ENCODE peak calls at places on chromosomes 11 and 22, in eight cellular contexts. D is pancreas, M is HL-60, H is Calu3, K is PC-9, N is PC-3, J is esophagus squamous epithelium, A is fibroblast of lung. R is an unnamed sample.

GRCh38 chr11:10381730-10382129 is 73.3 kb upstream of the AMPD3 start:
- DNase-seq in H (no peak), K (no peak), M (no peak), D (no peak), J (no peak), N (no peak), A (no peak), R (peak; percentile 95)

GRCh38 chr22:48081281-48081680 is 1318.8 kb downstream of the TBC1D22A start:
- DNase-seq in M (no peak), D (no peak), J (no peak), N (no peak), H (no peak), K (no peak), A (no peak), R (no peak)

GRCh38 chr11:17719940-17720795 is 797 bp downstream of the MYOD1 start:
- DNase-seq in N (no peak), A (no peak), K (no peak), H (no peak), M (peak; percentile 16), D (no peak), J (no peak), R (no peak)

GRCh38 chr11:104256525-104256924 is 92.6 kb upstream of the PDGFD start:
- DNase-seq in M (no peak), D (no peak), N (peak; percentile 42), K (no peak), H (no peak), A (peak; percentile 48), J (no peak), R (no peak)

GRCh38 chr22:50445071-50445879 is 29.6 kb downstream of the SBF1 start:
- DNase-seq in A (no peak), K (no peak), N (no peak), H (no peak), M (no peak), D (no peak), J (no peak), R (no peak)

GRCh38 chr11:122817121-122817520 is 21.2 kb upstream of the CRTAM start:
- DNase-seq in J (no peak), K (peak; percentile 93), M (no peak), D (peak; percentile 4), N (peak; percentile 98), A (peak; percentile 38), H (peak; percentile 46), R (no peak)

GRCh38 chr11:112229159-112229558 is 2.9 kb downstream of the PTS start:
- DNase-seq in N (no peak), J (no peak), H (no peak), D (no peak), A (no peak), K (no peak), M (no peak), R (no peak)

GRCh38 chr11:9341638-9342137 is 27.3 kb upstream of the TMEM41B start:
- DNase-seq in K (peak; percentile 46), M (no peak), A (no peak), J (no peak), H (no peak), N (no peak), D (no peak), R (no peak)

GRCh38 chr22:25656724-25657123 is 85.3 kb upstream of the MYO18B start:
- DNase-seq in A (no peak), J (no peak), M (no peak), H (no peak), D (no peak), K (no peak), N (no peak), R (no peak)

GRCh38 chr11:17258670-17259069 is 17.9 kb upstream of the NUCB2 start:
- DNase-seq in H (no peak), A (no peak), J (no peak), M (no peak), K (no peak), N (no peak), D (no peak), R (no peak)

GRCh38 chr22:40182231-40182835 is 4.6 kb downstream of the TNRC6B start:
- DNase-seq in M (no peak), J (no peak), K (no peak), D (no peak), N (no peak), H (no peak), A (no peak), R (peak; percentile 57)

GRCh38 chr11:3906166-3906565 is 50.7 kb downstream of the STIM1 start:
- DNase-seq in A (no peak), K (peak; percentile 53), D (no peak), N (peak; percentile 50), M (no peak), J (no peak), H (no peak), R (no peak)

GRCh38 chr11:18608373-18608772 is 8.8 kb downstream of the MISFA start:
- DNase-seq in A (peak; percentile 13), J (no peak), M (no peak), H (no peak), K (no peak), N (no peak), D (no peak), R (no peak)

GRCh38 chr22:37401861-37402506 is 25.3 kb downstream of the ELFN2 start:
- DNase-seq in M (no peak), N (no peak), J (no peak), K (no peak), H (no peak), D (no peak), A (no peak), R (no peak)

GRCh38 chr11:44877908-44878459 is 72.7 kb downstream of the TP53I11 start:
- DNase-seq in A (no peak), D (no peak), H (no peak), N (no peak), J (no peak), M (no peak), K (no peak), R (no peak)

GRCh38 chr11:46332093-46332567 is 15.1 kb upstream of the DGKZ start:
- DNase-seq in N (no peak), J (no peak), M (no peak), H (no peak), A (no peak), K (no peak), D (no peak), R (no peak)

GRCh38 chr22:45397806-45398205 is 15.6 kb downstream of the SMC1B start:
- DNase-seq in J (no peak), H (no peak), N (peak; percentile 5), A (no peak), D (no peak), M (no peak), K (no peak), R (no peak)
- TF ChIP-seq CTCF in J (peak; percentile 10), H (no peak), N (peak; percentile 27), A (no peak), D (no peak), M (no peak), K (no peak), R (no peak)

DNA sequence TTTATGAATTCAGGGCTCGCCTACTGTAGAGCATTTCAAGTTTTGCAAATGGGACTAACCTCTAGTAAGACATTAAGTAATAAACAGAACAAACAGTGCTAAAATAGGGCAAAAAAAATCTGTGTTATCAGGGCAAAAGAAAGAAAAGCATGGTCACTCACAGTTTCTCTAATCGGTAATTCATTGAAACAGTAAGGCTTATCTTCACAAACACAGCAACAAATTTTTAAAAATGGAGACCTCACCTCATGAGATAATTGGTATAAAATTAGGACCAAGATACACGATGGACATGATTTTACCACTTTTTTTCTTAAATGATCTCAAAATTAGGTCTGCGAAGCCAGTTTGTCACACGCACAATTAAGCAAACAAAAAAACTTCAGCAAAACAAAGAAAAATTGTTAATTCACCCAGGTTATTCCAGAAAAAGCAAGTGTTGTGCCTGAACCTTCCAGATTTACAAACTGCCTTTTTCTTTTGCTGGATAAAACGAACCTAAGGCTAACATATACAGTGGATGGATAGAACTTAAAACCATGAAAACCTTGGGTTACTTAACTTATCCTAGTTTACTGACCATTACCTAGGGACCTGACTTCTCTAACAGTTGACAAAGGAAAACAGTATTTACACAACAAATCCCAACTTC is 1.4 kb downstream of the TMEM123 start:
- DNase-seq in J (no peak), A (no peak), N (no peak), D (no peak), M (no peak), H (no peak), K (no peak), R (no peak)
- TF ChIP-seq CTCF in J (no peak), A (no peak), N (no peak), D (no peak), M (no peak), H (no peak), K (no peak), R (no peak)

GRCh38 chr11:71425409-71425808 is 22.8 kb downstream of the DHCR7 start:
- DNase-seq in A (no peak), D (no peak), H (no peak), M (no peak), N (peak; percentile 53), J (no peak), K (peak; percentile 62), R (no peak)

GRCh38 chr11:71421392-71421950 is 26.7 kb downstream of the DHCR7 start:
- DNase-seq in M (no peak), K (no peak), N (no peak), A (no peak), D (no peak), J (no peak), H (no peak), R (no peak)

GRCh38 chr11:71423181-71423790 is 24.9 kb downstream of the DHCR7 start:
- DNase-seq in H (no peak), K (no peak), M (no peak), N (peak; percentile 46), A (no peak), J (no peak), D (no peak), R (no peak)

GRCh38 chr11:71418643-71419042 is 29.6 kb downstream of the DHCR7 start:
- DNase-seq in D (no peak), J (no peak), A (no peak), N (no peak), M (no peak), K (no peak), H (no peak), R (no peak)

DNA sequence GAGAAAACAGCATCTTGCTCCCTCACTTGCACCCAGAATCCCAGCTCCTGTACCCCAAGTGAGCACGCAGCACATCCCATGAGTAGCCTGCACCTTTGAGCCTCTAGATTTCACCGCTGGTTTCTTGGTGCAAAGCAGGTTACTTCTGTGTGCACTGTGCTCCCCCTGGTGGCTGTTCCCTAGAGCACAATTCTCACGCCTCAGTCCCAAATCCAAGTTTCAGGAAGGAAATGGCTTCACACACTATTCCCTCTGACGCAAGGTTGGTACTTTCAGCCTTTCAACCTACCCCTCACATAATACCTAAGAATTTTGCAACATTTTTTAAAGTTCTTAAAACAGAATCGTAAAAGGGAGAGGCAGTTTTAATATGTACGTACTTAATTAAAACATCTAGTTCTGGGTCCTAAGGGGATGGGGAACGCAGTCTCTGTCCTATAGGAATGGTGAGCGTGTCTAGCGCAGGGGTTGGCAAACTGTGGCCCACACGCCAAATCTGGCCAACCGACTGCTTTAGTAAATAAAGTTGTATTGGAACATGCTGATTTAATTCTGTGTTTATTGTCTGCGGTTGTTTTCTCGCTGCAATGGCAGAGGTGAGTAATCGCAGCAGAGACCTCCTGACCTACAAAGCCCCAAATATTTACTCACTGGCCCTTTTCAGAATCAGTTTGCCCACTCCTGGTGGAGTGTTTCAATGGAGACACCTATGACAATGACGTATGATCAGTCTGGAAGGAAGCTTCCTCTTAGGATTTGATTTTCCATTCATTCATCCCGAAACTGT is 27.5 kb downstream of the DHCR7 start:
- DNase-seq in N (peak; percentile 61), M (peak; percentile 41), H (peak; percentile 63), D (peak; percentile 27), A (peak; percentile 68), J (no peak), K (peak; percentile 48), R (peak; percentile 42)
- TF ChIP-seq CTCF in N (peak; percentile 95), M (peak; percentile 62), H (peak; percentile 72), D (peak; percentile 36), A (peak; percentile 76), J (peak; percentile 62), K (peak; percentile 87), R (peak; percentile 66)

GRCh38 chr11:82494988-82495432 is 238.7 kb downstream of the FAM181B start:
- DNase-seq in A (no peak), N (peak; percentile 46), D (no peak), K (no peak), M (peak; percentile 2), J (no peak), H (no peak), R (no peak)
- TF ChIP-seq CTCF in A (no peak), N (peak; percentile 58), D (no peak), K (peak; percentile 67), M (peak; percentile 28), J (no peak), H (no peak), R (no peak)

R was measured in AG10803.